ENCODE peak calls at places on chromosomes 16 and 17, in four cellular contexts. I, V, G and Q are unnamed samples.

GRCh38 chr17:77677637-77678036 is 280.9 kb upstream of the TNRC6C start:
- DNase-seq in I (no peak), V (no peak), G (no peak), Q (no peak)

GRCh38 chr17:76442341-76443338 is 10.3 kb downstream of the UBE2O start:
- DNase-seq in I (no peak), V (no peak), G (no peak), Q (peak; percentile 45)

GRCh38 chr16:75415169-75415908 is 18.0 kb downstream of the CFDP1 start:
- DNase-seq in I (no peak), V (peak; percentile 23), G (no peak), Q (no peak)

GRCh38 chr16:76946879-76947278 is 244.1 kb upstream of the MON1B start:
- DNase-seq in I (peak; percentile 92), V (peak; percentile 85), G (peak; percentile 30), Q (no peak)

GRCh38 chr16:11683140-11683539 is 14.9 kb downstream of the SNN start:
- DNase-seq in I (no peak), V (no peak), G (no peak), Q (no peak)

GRCh38 chr17:38333635-38334295 is 10.0 kb downstream of the GPR179 start:
- DNase-seq in I (peak; percentile 44), V (peak; percentile 52), G (peak; percentile 28), Q (no peak)

GRCh38 chr17:76139801-76140660 is 1.0 kb downstream of the FOXJ1 start:
- DNase-seq in I (no peak), V (no peak), G (no peak), Q (no peak)

GRCh38 chr16:28538733-28539596 is at the start of gene NUPR1:
- DNase-seq in I (peak; percentile 85), V (peak; percentile 98), G (no peak), Q (no peak)

GRCh38 chr17:71636644-71637043 is 484.2 kb upstream of the SOX9 start:
- DNase-seq in I (no peak), V (no peak), G (no peak), Q (no peak)

GRCh38 chr16:58053682-58054005 is 28.1 kb downstream of the MMP15 start:
- DNase-seq in I (no peak), V (no peak), G (no peak), Q (no peak)

GRCh38 chr17:40023590-40024292 is 8.5 kb downstream of the CSF3 start:
- DNase-seq in I (no peak), V (peak; percentile 29), G (no peak), Q (no peak)

GRCh38 chr16:57996406-57997175 is 3.9 kb downstream of the ZNF319 start:
- DNase-seq in I (no peak), V (no peak), G (no peak), Q (no peak)

GRCh38 chr17:55246583-55246982 is 18.2 kb upstream of the HLF start:
- DNase-seq in I (no peak), V (no peak), G (peak; percentile 60), Q (no peak)

GRCh38 chr16:35440875-35441274 is 1981.5 kb downstream of the TP53TG3F start:
- DNase-seq in I (no peak), V (no peak), G (no peak), Q (no peak)

GRCh38 chr16:3950343-3951193 is 70.1 kb upstream of the CREBBP start:
- DNase-seq in I (peak; percentile 52), V (peak; percentile 98), G (peak; percentile 84), Q (no peak)

GRCh38 chr17:38325221-38325851 is 18.4 kb downstream of the GPR179 start:
- DNase-seq in I (no peak), V (peak; percentile 33), G (no peak), Q (no peak)

GRCh38 chr17:67784364-67785121 is 40.8 kb upstream of the BPTF start:
- DNase-seq in I (no peak), V (no peak), G (no peak), Q (peak; percentile 33)
- H3K4me3 ChIP-seq in I (no peak overlapping the region), V (no peak overlapping the region), G (no peak overlapping the region), Q (no peak overlapping the region)

DNA sequence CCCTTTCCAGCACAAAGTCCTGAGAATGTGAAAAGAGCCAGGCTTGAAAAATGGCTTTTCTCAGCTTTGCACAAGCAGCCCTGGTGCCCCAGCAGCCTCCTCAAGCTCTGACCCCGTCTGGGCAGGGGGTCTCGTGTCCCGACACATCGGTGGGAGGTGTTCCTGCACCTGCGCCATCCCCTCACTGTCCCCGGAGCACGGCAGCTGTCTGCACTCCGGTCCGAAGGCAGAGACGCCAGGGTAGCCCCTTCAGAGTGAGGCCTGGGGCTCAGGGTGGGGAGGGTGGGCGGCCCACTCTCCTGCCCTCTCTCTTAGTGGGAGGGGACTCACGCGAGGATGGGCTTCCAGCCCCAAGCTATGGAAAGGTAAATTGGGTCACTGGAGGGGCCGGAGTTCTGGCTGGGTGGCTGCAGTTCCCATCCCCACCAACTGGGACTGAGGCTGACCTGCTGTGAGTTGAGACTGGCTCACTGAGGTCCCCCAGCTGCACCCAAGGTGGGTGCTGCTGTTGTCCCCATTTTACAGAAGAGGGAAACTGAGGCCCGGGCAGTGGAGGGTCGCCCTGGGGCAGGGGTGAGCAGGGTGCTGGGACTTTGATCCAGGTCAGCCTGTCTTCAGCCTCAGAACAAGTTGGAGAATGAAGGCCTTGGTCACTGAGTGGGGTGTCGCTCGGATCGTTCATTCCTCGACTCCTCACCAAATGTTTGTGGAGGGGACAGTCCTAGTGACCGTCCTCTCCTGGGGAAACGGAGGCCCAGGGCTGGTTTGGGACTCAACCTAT is 2.3 kb upstream of the BAIAP3 start:
- DNase-seq in I (no peak), V (no peak), G (no peak), Q (no peak)
- H3K4me3 ChIP-seq in I (no peak overlapping the region), V (no peak overlapping the region), G (no peak overlapping the region), Q (no peak overlapping the region)

GRCh38 chr16:49993579-49993978 is 31.4 kb upstream of the CNEP1R1 start:
- DNase-seq in I (no peak), V (no peak), G (no peak), Q (no peak)
- H3K4me3 ChIP-seq in I (no peak overlapping the region), V (no peak overlapping the region), G (no peak overlapping the region), Q (no peak overlapping the region)

GRCh38 chr17:21511368-21512195 is 135.4 kb downstream of the KCNJ12 start:
- DNase-seq in I (peak; percentile 87), V (peak; percentile 94), G (peak; percentile 87), Q (peak; percentile 56)
- H3K4me3 ChIP-seq in I (peak overlapping the region; percentile 43), V (peak overlapping the region; percentile 83), G (peak overlapping the region; percentile 51), Q (no peak overlapping the region)

GRCh38 chr16:9094008-9094846 is 2.8 kb downstream of the HAPSTR1 start:
- DNase-seq in I (no peak), V (peak; percentile 38), G (no peak), Q (no peak)

GRCh38 chr16:9095998-9096397 is 4.6 kb downstream of the HAPSTR1 start:
- DNase-seq in I (no peak), V (no peak), G (no peak), Q (no peak)

GRCh38 chr16:9096416-9096952 is 5.0 kb downstream of the HAPSTR1 start:
- DNase-seq in I (no peak), V (no peak), G (no peak), Q (no peak)

GRCh38 chr16:9092963-9093477 is 1.6 kb downstream of the HAPSTR1 start:
- DNase-seq in I (peak; percentile 18), V (peak; percentile 43), G (peak; percentile 25), Q (peak; percentile 9)

DNA sequence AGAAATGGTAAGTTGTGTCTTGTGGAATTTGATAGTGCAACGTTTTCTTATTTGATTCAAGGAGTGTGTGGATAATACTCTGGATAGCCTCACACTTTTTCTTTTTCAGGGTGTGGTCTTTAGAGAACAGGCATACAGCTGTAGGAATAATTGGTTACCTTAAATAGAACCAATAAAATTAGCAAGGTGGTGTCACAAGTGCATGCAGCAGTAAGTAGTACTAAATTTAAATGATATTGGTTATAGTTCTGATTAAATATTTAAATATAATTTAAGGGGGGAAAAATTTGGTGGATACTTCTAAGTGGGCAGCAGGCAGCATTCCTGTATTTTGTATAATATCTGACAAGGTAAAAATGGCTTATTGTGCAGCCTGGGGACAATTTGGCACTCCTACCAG is 3.7 kb downstream of the HAPSTR1 start:
- DNase-seq in I (no peak), V (no peak), G (no peak), Q (no peak)
- H3K4me3 ChIP-seq in I (peak overlapping the region; percentile 89), V (peak overlapping the region; percentile 98), G (peak overlapping the region; percentile 70), Q (no peak overlapping the region)

DNA sequence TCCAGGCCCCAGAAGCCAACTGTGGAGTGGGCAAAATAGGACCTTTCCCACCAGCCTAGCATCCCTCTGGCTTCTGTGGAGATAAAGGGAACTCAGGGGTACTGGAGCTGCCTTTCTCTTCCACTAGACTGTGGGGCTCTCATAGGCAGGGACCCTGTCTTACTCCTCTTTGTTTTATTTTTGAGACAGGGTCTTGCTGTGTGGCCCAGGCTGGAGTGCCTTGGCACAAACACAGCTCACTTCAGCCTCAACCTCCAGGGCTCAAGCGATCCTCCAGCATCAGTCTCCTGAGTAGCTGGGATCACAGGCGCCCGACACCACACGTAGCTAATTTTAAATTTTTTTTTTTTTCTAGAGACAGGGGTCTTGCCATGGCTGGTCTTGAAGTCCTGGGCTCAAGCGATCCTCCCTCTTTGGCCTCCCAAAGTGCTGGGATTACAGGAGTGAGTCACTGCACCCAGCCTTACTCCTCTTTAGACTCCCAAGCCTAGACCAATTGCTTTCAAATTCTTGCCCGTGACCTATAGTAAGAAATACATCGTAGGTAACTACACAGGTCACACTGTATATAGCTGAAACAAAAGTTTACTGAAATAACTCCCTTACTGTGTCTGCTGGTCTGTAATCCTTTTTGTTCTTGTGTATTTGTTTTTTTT is 2.6 kb downstream of the RAI1 start:
- DNase-seq in I (no peak), V (peak; percentile 48), G (no peak), Q (no peak)
- H3K4me3 ChIP-seq in I (peak overlapping the region; percentile 77), V (peak overlapping the region; percentile 82), G (peak overlapping the region; percentile 82), Q (peak overlapping the region; percentile 63)

GRCh38 chr17:7435676-7436555 is 681 bp downstream of the TMEM102 start:
- DNase-seq in I (peak; percentile 65), V (peak; percentile 38), G (peak; percentile 78), Q (peak; percentile 30)

GRCh38 chr17:7436556-7437368 is 1.5 kb downstream of the TMEM102 start:
- DNase-seq in I (peak; percentile 92), V (peak; percentile 91), G (peak; percentile 92), Q (peak; percentile 73)

GRCh38 chr17:7438656-7439460 is 454 bp upstream of the FGF11 start:
- DNase-seq in I (no peak), V (no peak), G (no peak), Q (no peak)

GRCh38 chr17:7438050-7438614 is 1.2 kb upstream of the FGF11 start:
- DNase-seq in I (no peak), V (peak; percentile 38), G (peak; percentile 90), Q (peak; percentile 26)

GRCh38 chr17:7437369-7437863 is 1.9 kb upstream of the FGF11 start:
- DNase-seq in I (no peak), V (no peak), G (no peak), Q (no peak)
- H3K4me3 ChIP-seq in I (peak overlapping the region; percentile 55), V (peak overlapping the region; percentile 64), G (peak overlapping the region; percentile 90), Q (peak overlapping the region; percentile 14)

GRCh38 chr17:81487089-81487486 is 25.5 kb downstream of the ACTG1 start:
- DNase-seq in I (no peak), V (no peak), G (no peak), Q (no peak)
- H3K4me3 ChIP-seq in I (peak overlapping the region; percentile 77), V (peak overlapping the region; percentile 77), G (no peak overlapping the region), Q (no peak overlapping the region)

GRCh38 chr16:66036775-66037715 is 329.4 kb upstream of the CDH5 start:
- DNase-seq in I (no peak), V (peak; percentile 91), G (no peak), Q (no peak)
- H3K4me3 ChIP-seq in I (no peak overlapping the region), V (no peak overlapping the region), G (no peak overlapping the region), Q (no peak overlapping the region)